ENCODE peak calls at places on chromosomes 3 and 15, in seven cellular contexts. Y is GM12878, R is breast epithelium, F is HCT116, E is Panc1, C is suprapubic skin, O is transverse colon. H is an unnamed sample.

GRCh38 chr3:138103466-138103865 is 11.9 kb downstream of the DZIP1L start:
- DNase-seq in Y (no peak), R (no peak), F (no peak), E (no peak), C (no peak), O (no peak), H (no peak)

GRCh38 chr3:111735912-111736311 is 123.2 kb upstream of the PHLDB2 start:
- DNase-seq in Y (no peak), R (no peak), F (no peak), E (no peak), C (no peak), O (no peak), H (no peak)

GRCh38 chr3:195867631-195868335 is 40.6 kb downstream of the TNK2 start:
- DNase-seq in Y (no peak), R (no peak), F (no peak), E (no peak), C (no peak), O (no peak), H (no peak)

GRCh38 chr15:49815937-49816336 is 195.1 kb downstream of the DTWD1 start:
- DNase-seq in Y (peak; percentile 1), R (no peak), F (no peak), E (no peak), C (no peak), O (no peak), H (no peak)

GRCh38 chr3:184448321-184449160 is 68.7 kb downstream of the CHRD start:
- DNase-seq in Y (no peak), R (no peak), F (peak; percentile 75), E (no peak), C (peak; percentile 41), O (no peak), H (peak; percentile 48)

GRCh38 chr15:30859091-30859874 is 44.4 kb upstream of the FAN1 start:
- DNase-seq in Y (no peak), R (no peak), F (peak; percentile 6), E (peak; percentile 18), C (no peak), O (no peak), H (no peak)

GRCh38 chr3:31041161-31041978 is 146.9 kb upstream of the GADL1 start:
- DNase-seq in Y (no peak), R (no peak), F (peak; percentile 64), E (peak; percentile 24), C (no peak), O (no peak), H (no peak)

GRCh38 chr15:78914027-78914764 is 30.6 kb downstream of the CTSH start:
- DNase-seq in Y (no peak), R (no peak), F (no peak), E (no peak), C (peak; percentile 88), O (no peak), H (peak; percentile 51)

GRCh38 chr3:173397161-173398110 is at the start of gene NLGN1:
- DNase-seq in Y (no peak), R (peak; percentile 33), F (no peak), E (no peak), C (peak; percentile 74), O (peak; percentile 38), H (peak; percentile 52)

GRCh38 chr15:63892794-63893441 is 59.2 kb upstream of the HERC1 start:
- DNase-seq in Y (peak; percentile 75), R (peak; percentile 25), F (no peak), E (no peak), C (no peak), O (peak; percentile 59), H (peak; percentile 53)

GRCh38 chr3:179526989-179527391 is 35.7 kb upstream of the ACTL6A start:
- DNase-seq in Y (no peak), R (no peak), F (no peak), E (no peak), C (no peak), O (peak; percentile 11), H (no peak)

GRCh38 chr3:146256851-146257486 is 6.1 kb upstream of the PLSCR4 start:
- DNase-seq in Y (no peak), R (no peak), F (no peak), E (no peak), C (no peak), O (no peak), H (no peak)

GRCh38 chr3:10392906-10393461 is 72.1 kb upstream of the SEC13 start:
- DNase-seq in Y (no peak), R (no peak), F (no peak), E (no peak), C (no peak), O (no peak), H (no peak)

GRCh38 chr15:80010131-80010673 is 39.2 kb upstream of the BCL2A1 start:
- DNase-seq in Y (no peak), R (no peak), F (no peak), E (no peak), C (peak; percentile 29), O (no peak), H (no peak)

GRCh38 chr15:68620721-68621528 is 42.1 kb downstream of the CORO2B start:
- DNase-seq in Y (no peak), R (peak; percentile 48), F (no peak), E (no peak), C (peak; percentile 96), O (peak; percentile 67), H (peak; percentile 64)

GRCh38 chr3:23921052-23921511 is 4.2 kb downstream of the RPL15 start:
- DNase-seq in Y (no peak), R (no peak), F (no peak), E (no peak), C (no peak), O (no peak), H (no peak)
- TF ChIP-seq POLR2AphosphoS5 in Y (peak; percentile 74), R (no peak), F (peak; percentile 67), E (peak; percentile 74), C (no peak), O (no peak), H (no peak)

GRCh38 chr3:185759523-185759922 is 65.3 kb downstream of the IGF2BP2 start:
- DNase-seq in Y (no peak), R (no peak), F (no peak), E (no peak), C (no peak), O (no peak), H (no peak)
- H3K4me1 ChIP-seq in Y (no peaks in the 10 kb centered on the region), R (no peaks in the 10 kb centered on the region), F (peaks cover 31% of the 10 kb centered on the region), E (peaks cover 50% of the 10 kb centered on the region), C (peaks cover 12% of the 10 kb centered on the region), O (peaks cover 33% of the 10 kb centered on the region), H (peaks cover 48% of the 10 kb centered on the region)

GRCh38 chr3:17742092-17742836 is at the start of gene TBC1D5:
- DNase-seq in Y (peak; percentile 91), R (peak; percentile 92), F (peak; percentile 96), E (no peak), C (peak; percentile 86), O (peak; percentile 96), H (peak; percentile 72)
- TF ChIP-seq POLR2AphosphoS5 in Y (peak; percentile 89), R (peak; percentile 84), F (no peak), E (peak; percentile 66), C (no peak), O (peak; percentile 91), H (peak; percentile 70)

DNA sequence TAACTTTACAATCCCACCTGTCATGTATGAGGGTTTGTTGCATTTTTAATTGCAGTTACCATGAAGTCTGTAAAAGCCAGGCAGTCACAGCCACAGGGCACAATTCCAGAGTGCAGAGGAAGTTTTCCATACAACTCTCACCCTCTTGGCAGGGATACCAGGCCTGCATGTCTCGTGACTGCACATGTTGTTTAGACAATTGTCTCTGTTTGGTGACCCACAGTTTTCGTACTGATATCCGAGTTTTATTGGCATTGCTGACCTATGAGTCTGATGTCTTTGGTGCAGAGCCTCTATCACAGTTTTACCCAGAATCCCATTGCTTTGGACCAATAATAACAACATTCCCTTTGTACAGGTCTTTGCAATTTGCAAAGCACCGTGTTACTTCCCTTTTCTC is 24.9 kb upstream of the MYZAP start:
- DNase-seq in Y (no peak), R (no peak), F (no peak), E (no peak), C (no peak), O (peak; percentile 82), H (peak; percentile 67)
- H3K4me1 ChIP-seq in Y (no peaks in the 10 kb centered on the region), R (no peaks in the 10 kb centered on the region), F (no peaks in the 10 kb centered on the region), E (no peaks in the 10 kb centered on the region), C (peaks cover 5% of the 10 kb centered on the region), O (peaks cover 25% of the 10 kb centered on the region), H (no peaks in the 10 kb centered on the region)

DNA sequence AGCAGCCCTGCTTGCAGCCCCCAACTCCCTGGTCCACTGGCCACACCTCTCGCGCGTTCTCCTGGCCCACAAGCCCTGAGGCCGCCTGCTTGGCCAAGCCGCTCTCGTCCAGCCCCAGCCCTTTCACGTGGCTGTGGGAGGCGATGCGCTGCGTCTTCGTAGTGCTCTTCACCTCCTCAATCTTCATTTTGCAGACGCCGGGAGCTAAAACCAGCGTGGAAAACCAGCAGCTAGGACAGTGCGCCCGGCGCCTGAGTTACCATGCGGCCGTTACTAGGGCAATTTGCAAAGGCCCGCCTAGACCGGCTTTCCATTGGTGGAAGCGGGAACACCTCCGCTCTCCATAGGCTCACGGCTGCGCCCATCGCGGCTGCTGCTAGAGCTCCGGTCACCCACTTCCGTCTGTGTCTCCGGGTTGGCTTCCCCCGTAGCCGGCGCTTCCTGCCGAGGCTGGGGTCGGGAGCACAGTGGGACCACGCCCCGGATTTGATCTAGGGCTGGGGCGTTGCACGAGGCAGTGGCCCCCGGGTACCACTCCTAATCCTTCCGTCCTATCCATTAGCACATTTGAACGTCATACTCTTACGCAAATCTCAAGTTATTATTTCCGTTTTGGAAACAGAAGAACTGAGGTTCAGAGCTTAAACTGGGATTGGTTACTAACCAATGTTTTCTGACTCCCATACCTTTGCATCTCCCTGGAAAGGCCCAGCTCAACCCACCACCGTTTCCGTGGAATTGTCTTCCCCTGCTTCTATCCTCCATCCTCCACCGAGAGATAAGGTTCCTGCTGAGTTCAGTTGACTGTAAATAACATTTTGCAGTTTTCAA is at the start of gene RUVBL1:
- DNase-seq in Y (peak; percentile 91), R (peak; percentile 95), F (peak; percentile 96), E (peak; percentile 96), C (peak; percentile 98), O (peak; percentile 98), H (peak; percentile 98)
- TF ChIP-seq POLR2AphosphoS5 in Y (peak; percentile 74), R (peak; percentile 69), F (peak; percentile 76), E (peak; percentile 92), C (peak; percentile 6), O (peak; percentile 58), H (no peak)

DNA sequence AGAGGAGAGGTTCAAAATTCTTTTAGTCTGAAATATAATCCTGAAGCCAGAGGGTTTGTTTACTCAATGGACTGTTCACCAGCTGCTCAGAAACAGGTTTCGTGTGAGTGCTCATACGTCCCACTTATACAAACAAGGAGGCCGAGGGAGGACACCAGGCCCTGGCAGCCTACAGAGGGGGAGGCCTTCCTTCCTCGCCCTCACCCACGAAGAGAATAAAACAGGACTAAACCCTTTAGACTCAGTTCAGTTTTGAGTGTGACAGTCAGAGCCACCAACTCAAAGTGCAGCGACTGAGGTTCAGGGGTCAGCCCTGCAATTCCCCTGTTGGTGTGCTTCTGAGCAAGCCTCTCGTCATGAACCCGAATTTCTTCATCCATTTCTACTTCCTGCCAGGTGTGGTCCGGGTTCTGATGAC is 17.3 kb downstream of the FAM174B start:
- DNase-seq in Y (no peak), R (peak; percentile 51), F (no peak), E (no peak), C (no peak), O (peak; percentile 23), H (peak; percentile 76)
- H3K4me1 ChIP-seq in Y (peaks cover 29% of the 10 kb centered on the region), R (peaks cover 9% of the 10 kb centered on the region), F (no peaks in the 10 kb centered on the region), E (peaks cover 50% of the 10 kb centered on the region), C (peaks cover 4% of the 10 kb centered on the region), O (peaks cover 20% of the 10 kb centered on the region), H (peaks cover 63% of the 10 kb centered on the region)

H was measured in stomach.